ENCODE peak calls at places on chromosomes 3 and 15, in ten cellular contexts. One of them, this sample, is unnamed.

GRCh38 chr15:71011503-71012155 is 103.6 kb upstream of the THSD4 start:
- DNase-seq in keratinocyte: no peak
- DNase-seq in HCT116: peak
- DNase-seq in progenitor cell of endocrine pancreas: no peak
- DNase-seq in ovary: no peak
- DNase-seq in fibroblast of pulmonary artery: peak
- DNase-seq in HFFc6: peak
- DNase-seq in psoas muscle: no peak
- DNase-seq in cardiac fibroblast: peak
- DNase-seq in heart left ventricle: no peak
- DNase-seq in this sample: no peak

GRCh38 chr3:58340594-58341244 is 8.0 kb downstream of the PXK start:
- DNase-seq in keratinocyte: no peak
- DNase-seq in HCT116: no peak
- DNase-seq in progenitor cell of endocrine pancreas: no peak
- DNase-seq in ovary: no peak
- DNase-seq in fibroblast of pulmonary artery: no peak
- DNase-seq in HFFc6: no peak
- DNase-seq in psoas muscle: no peak
- DNase-seq in cardiac fibroblast: no peak
- DNase-seq in heart left ventricle: no peak
- DNase-seq in this sample: no peak

GRCh38 chr3:61331937-61332590 is 80.8 kb upstream of the FHIT start:
- DNase-seq in keratinocyte: no peak
- DNase-seq in HCT116: no peak
- DNase-seq in progenitor cell of endocrine pancreas: no peak
- DNase-seq in ovary: no peak
- DNase-seq in fibroblast of pulmonary artery: no peak
- DNase-seq in HFFc6: no peak
- DNase-seq in psoas muscle: no peak
- DNase-seq in cardiac fibroblast: no peak
- DNase-seq in heart left ventricle: no peak
- DNase-seq in this sample: no peak

GRCh38 chr3:55524565-55525244 is 37.6 kb upstream of the WNT5A start:
- DNase-seq in keratinocyte: no peak
- DNase-seq in HCT116: no peak
- DNase-seq in progenitor cell of endocrine pancreas: no peak
- DNase-seq in ovary: no peak
- DNase-seq in fibroblast of pulmonary artery: peak
- DNase-seq in HFFc6: peak
- DNase-seq in psoas muscle: no peak
- DNase-seq in cardiac fibroblast: peak
- DNase-seq in heart left ventricle: no peak
- DNase-seq in this sample: no peak

GRCh38 chr15:52765779-52766178 is 24.4 kb downstream of the ONECUT1 start:
- DNase-seq in keratinocyte: no peak
- DNase-seq in HCT116: no peak
- DNase-seq in progenitor cell of endocrine pancreas: no peak
- DNase-seq in ovary: no peak
- DNase-seq in fibroblast of pulmonary artery: peak
- DNase-seq in HFFc6: peak
- DNase-seq in psoas muscle: no peak
- DNase-seq in cardiac fibroblast: peak
- DNase-seq in heart left ventricle: no peak
- DNase-seq in this sample: peak

GRCh38 chr3:37624276-37624675 is 237.4 kb upstream of the CTDSPL start:
- DNase-seq in keratinocyte: no peak
- DNase-seq in HCT116: no peak
- DNase-seq in progenitor cell of endocrine pancreas: no peak
- DNase-seq in ovary: no peak
- DNase-seq in fibroblast of pulmonary artery: no peak
- DNase-seq in HFFc6: no peak
- DNase-seq in psoas muscle: no peak
- DNase-seq in cardiac fibroblast: no peak
- DNase-seq in heart left ventricle: no peak
- DNase-seq in this sample: no peak

GRCh38 chr3:115862099-115862498 is 238.8 kb downstream of the GAP43 start:
- DNase-seq in keratinocyte: no peak
- DNase-seq in HCT116: no peak
- DNase-seq in progenitor cell of endocrine pancreas: no peak
- DNase-seq in ovary: no peak
- DNase-seq in fibroblast of pulmonary artery: no peak
- DNase-seq in HFFc6: no peak
- DNase-seq in psoas muscle: no peak
- DNase-seq in cardiac fibroblast: no peak
- DNase-seq in heart left ventricle: no peak
- DNase-seq in this sample: no peak

GRCh38 chr3:63966871-63967270 is 54.7 kb upstream of the SCAANT1 start:
- DNase-seq in keratinocyte: no peak
- DNase-seq in HCT116: no peak
- DNase-seq in progenitor cell of endocrine pancreas: no peak
- DNase-seq in ovary: no peak
- DNase-seq in fibroblast of pulmonary artery: no peak
- DNase-seq in HFFc6: no peak
- DNase-seq in psoas muscle: no peak
- DNase-seq in cardiac fibroblast: no peak
- DNase-seq in heart left ventricle: no peak
- DNase-seq in this sample: no peak

GRCh38 chr3:169996063-169996462 is 29.5 kb downstream of the SEC62 start:
- DNase-seq in keratinocyte: no peak
- DNase-seq in HCT116: no peak
- DNase-seq in progenitor cell of endocrine pancreas: no peak
- DNase-seq in ovary: no peak
- DNase-seq in fibroblast of pulmonary artery: no peak
- DNase-seq in HFFc6: no peak
- DNase-seq in psoas muscle: no peak
- DNase-seq in cardiac fibroblast: no peak
- DNase-seq in heart left ventricle: no peak
- DNase-seq in this sample: no peak

GRCh38 chr15:73727330-73728018 is 25.7 kb downstream of the INSYN1 start:
- DNase-seq in keratinocyte: no peak
- DNase-seq in HCT116: no peak
- DNase-seq in progenitor cell of endocrine pancreas: no peak
- DNase-seq in ovary: no peak
- DNase-seq in fibroblast of pulmonary artery: peak
- DNase-seq in HFFc6: peak
- DNase-seq in psoas muscle: no peak
- DNase-seq in cardiac fibroblast: peak
- DNase-seq in heart left ventricle: no peak
- DNase-seq in this sample: no peak

GRCh38 chr3:119580148-119580760 is 962 bp downstream of the ADPRH start:
- DNase-seq in keratinocyte: no peak
- DNase-seq in HCT116: no peak
- DNase-seq in progenitor cell of endocrine pancreas: no peak
- DNase-seq in ovary: peak
- DNase-seq in fibroblast of pulmonary artery: peak
- DNase-seq in HFFc6: no peak
- DNase-seq in psoas muscle: peak
- DNase-seq in cardiac fibroblast: no peak
- DNase-seq in heart left ventricle: no peak
- DNase-seq in this sample: peak
- TF ChIP-seq CTCF in keratinocyte: no peak
- TF ChIP-seq CTCF in HCT116: no peak
- TF ChIP-seq CTCF in progenitor cell of endocrine pancreas: no peak
- TF ChIP-seq CTCF in ovary: no peak
- TF ChIP-seq CTCF in fibroblast of pulmonary artery: no peak
- TF ChIP-seq CTCF in HFFc6: no peak
- TF ChIP-seq CTCF in psoas muscle: no peak
- TF ChIP-seq CTCF in cardiac fibroblast: no peak
- TF ChIP-seq CTCF in heart left ventricle: no peak
- TF ChIP-seq CTCF in this sample: no peak

DNA sequence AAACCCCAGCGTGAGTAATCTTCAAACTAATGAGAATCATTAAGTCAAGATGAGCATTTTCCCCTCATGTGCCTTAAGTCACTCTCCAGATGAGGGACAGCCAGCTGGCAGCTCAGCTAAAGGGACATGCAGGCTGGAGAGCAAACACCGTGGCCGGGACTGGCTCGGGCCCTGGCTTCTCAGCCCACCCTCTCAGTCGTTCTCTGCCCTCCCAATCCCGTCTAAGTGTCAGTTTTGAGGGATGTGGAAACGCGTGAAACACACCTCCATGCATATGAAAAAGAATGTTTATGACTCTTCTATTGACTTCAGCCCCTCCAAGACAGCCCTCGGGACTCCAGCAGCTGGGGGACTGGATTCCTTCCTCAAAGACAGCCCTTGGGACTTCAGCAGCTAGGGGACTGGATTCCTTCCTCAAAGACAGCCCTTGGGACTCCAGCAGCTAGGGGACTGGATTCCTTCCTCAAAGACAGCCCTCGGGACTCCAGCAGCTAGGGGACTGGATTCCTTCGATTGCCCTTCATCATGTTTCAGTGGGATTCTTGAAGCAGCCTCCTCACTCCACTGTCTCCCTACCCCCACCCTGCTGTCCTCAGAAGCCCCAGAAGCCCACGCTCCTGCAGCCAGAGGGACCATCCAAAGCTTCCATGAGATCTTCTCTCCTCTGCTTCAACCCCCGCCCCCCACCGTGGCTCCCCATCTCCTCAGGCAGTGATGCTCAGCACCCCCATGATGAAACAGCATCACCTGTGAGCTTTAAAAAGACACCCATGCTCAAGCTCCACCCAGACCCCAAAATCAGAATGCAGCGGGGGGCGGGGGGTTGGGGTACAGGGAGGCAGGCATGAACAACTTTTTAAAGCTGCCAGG is 228.9 kb downstream of the XXYLT1 start:
- DNase-seq in keratinocyte: no peak
- DNase-seq in HCT116: no peak
- DNase-seq in progenitor cell of endocrine pancreas: no peak
- DNase-seq in ovary: no peak
- DNase-seq in fibroblast of pulmonary artery: no peak
- DNase-seq in HFFc6: no peak
- DNase-seq in psoas muscle: no peak
- DNase-seq in cardiac fibroblast: no peak
- DNase-seq in heart left ventricle: no peak
- DNase-seq in this sample: no peak
- TF ChIP-seq CTCF in keratinocyte: no peak
- TF ChIP-seq CTCF in HCT116: no peak
- TF ChIP-seq CTCF in progenitor cell of endocrine pancreas: no peak
- TF ChIP-seq CTCF in ovary: no peak
- TF ChIP-seq CTCF in fibroblast of pulmonary artery: no peak
- TF ChIP-seq CTCF in HFFc6: no peak
- TF ChIP-seq CTCF in psoas muscle: no peak
- TF ChIP-seq CTCF in cardiac fibroblast: no peak
- TF ChIP-seq CTCF in heart left ventricle: no peak
- TF ChIP-seq CTCF in this sample: no peak

DNA sequence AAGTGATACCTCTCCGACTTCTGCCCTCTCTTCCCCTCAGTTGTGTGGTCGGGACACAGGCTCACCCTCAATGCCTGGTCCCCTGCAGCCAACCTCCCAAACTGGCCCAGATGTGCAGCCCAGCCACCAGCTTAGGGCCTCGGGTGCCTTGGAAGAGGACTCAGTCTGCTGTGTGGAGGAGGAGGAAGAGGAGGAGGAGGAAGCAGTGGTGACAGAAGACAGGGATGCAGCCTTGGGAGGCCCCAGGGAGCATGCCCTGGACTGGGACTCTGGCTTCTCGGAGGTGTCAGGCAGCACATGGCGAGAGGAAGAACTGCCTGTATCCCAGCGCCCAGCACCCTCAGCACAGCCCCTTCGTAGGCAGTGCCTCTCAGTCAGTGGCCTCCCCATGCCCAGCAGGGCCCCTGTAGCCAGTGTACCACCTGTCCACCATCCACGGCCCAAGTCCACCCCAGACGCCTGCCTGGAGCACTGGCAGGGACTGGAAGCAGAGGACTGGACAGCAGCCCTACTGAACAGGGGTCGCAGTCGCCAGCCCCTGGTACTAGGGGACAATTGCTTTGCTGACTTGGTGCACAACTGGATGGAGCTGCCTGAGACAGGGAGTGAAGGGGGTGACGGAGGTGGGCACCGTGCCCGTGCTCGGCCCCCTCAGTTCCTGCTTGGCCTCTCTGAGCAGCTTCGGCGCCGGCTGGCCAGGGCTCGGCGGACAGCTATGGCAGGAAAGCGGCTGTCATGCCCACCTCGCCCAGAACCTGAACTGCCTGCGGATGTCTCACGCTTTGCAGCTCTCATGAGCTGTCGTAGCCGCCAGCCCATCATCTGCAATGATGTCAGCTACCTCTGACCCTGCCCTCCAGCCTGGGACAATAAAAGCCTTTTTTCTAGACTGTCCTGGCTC is 1.3 kb downstream of the INKA1 start:
- DNase-seq in keratinocyte: no peak
- DNase-seq in HCT116: no peak
- DNase-seq in progenitor cell of endocrine pancreas: no peak
- DNase-seq in ovary: peak
- DNase-seq in fibroblast of pulmonary artery: no peak
- DNase-seq in HFFc6: no peak
- DNase-seq in psoas muscle: peak
- DNase-seq in cardiac fibroblast: peak
- DNase-seq in heart left ventricle: no peak
- DNase-seq in this sample: no peak
- TF ChIP-seq CTCF in keratinocyte: no peak
- TF ChIP-seq CTCF in HCT116: no peak
- TF ChIP-seq CTCF in progenitor cell of endocrine pancreas: no peak
- TF ChIP-seq CTCF in ovary: no peak
- TF ChIP-seq CTCF in fibroblast of pulmonary artery: no peak
- TF ChIP-seq CTCF in HFFc6: no peak
- TF ChIP-seq CTCF in psoas muscle: no peak
- TF ChIP-seq CTCF in cardiac fibroblast: no peak
- TF ChIP-seq CTCF in heart left ventricle: no peak
- TF ChIP-seq CTCF in this sample: no peak

GRCh38 chr3:158570999-158571702 is at the start of gene MLF1:
- DNase-seq in keratinocyte: peak
- DNase-seq in HCT116: peak
- DNase-seq in progenitor cell of endocrine pancreas: peak
- DNase-seq in ovary: peak
- DNase-seq in fibroblast of pulmonary artery: peak
- DNase-seq in HFFc6: peak
- DNase-seq in psoas muscle: peak
- DNase-seq in cardiac fibroblast: peak
- DNase-seq in heart left ventricle: peak
- DNase-seq in this sample: peak

GRCh38 chr3:158571969-158572765 is 1.2 kb downstream of the MLF1 start:
- DNase-seq in keratinocyte: no peak
- DNase-seq in HCT116: no peak
- DNase-seq in progenitor cell of endocrine pancreas: no peak
- DNase-seq in ovary: peak
- DNase-seq in fibroblast of pulmonary artery: no peak
- DNase-seq in HFFc6: no peak
- DNase-seq in psoas muscle: no peak
- DNase-seq in cardiac fibroblast: no peak
- DNase-seq in heart left ventricle: no peak
- DNase-seq in this sample: no peak

GRCh38 chr3:158572766-158573060 is 1.7 kb downstream of the MLF1 start:
- DNase-seq in keratinocyte: no peak
- DNase-seq in HCT116: no peak
- DNase-seq in progenitor cell of endocrine pancreas: no peak
- DNase-seq in ovary: no peak
- DNase-seq in fibroblast of pulmonary artery: no peak
- DNase-seq in HFFc6: no peak
- DNase-seq in psoas muscle: no peak
- DNase-seq in cardiac fibroblast: no peak
- DNase-seq in heart left ventricle: no peak
- DNase-seq in this sample: no peak

GRCh38 chr3:158574646-158575045 is 3.7 kb downstream of the MLF1 start:
- DNase-seq in keratinocyte: no peak
- DNase-seq in HCT116: no peak
- DNase-seq in progenitor cell of endocrine pancreas: no peak
- DNase-seq in ovary: no peak
- DNase-seq in fibroblast of pulmonary artery: no peak
- DNase-seq in HFFc6: no peak
- DNase-seq in psoas muscle: no peak
- DNase-seq in cardiac fibroblast: no peak
- DNase-seq in heart left ventricle: no peak
- DNase-seq in this sample: no peak

GRCh38 chr3:158573714-158574113 is 2.7 kb downstream of the MLF1 start:
- DNase-seq in keratinocyte: no peak
- DNase-seq in HCT116: no peak
- DNase-seq in progenitor cell of endocrine pancreas: no peak
- DNase-seq in ovary: no peak
- DNase-seq in fibroblast of pulmonary artery: no peak
- DNase-seq in HFFc6: no peak
- DNase-seq in psoas muscle: no peak
- DNase-seq in cardiac fibroblast: peak
- DNase-seq in heart left ventricle: no peak
- DNase-seq in this sample: no peak
- TF ChIP-seq CTCF in keratinocyte: no peak
- TF ChIP-seq CTCF in HCT116: peak
- TF ChIP-seq CTCF in progenitor cell of endocrine pancreas: no peak
- TF ChIP-seq CTCF in ovary: no peak
- TF ChIP-seq CTCF in fibroblast of pulmonary artery: no peak
- TF ChIP-seq CTCF in HFFc6: peak
- TF ChIP-seq CTCF in psoas muscle: peak
- TF ChIP-seq CTCF in cardiac fibroblast: no peak
- TF ChIP-seq CTCF in heart left ventricle: no peak
- TF ChIP-seq CTCF in this sample: no peak

This sample was measured in nephron progenitor cell.